ENCODE peak calls at places on chromosome 13, in four cellular contexts. N is Jurkat, Clone E6-1; T is NCI-H1694; B is ACHN. F is an unnamed sample.

GRCh38 chr13:80469841-80470378 is 129.0 kb upstream of the SPRY2 start:
- DNase-seq in N (no peak), T (no peak), B (peak; percentile 2), F (peak; percentile 9)

GRCh38 chr13:37701972-37702371 is 103.4 kb upstream of the POSTN start:
- DNase-seq in N (no peak), T (no peak), B (peak; percentile 94), F (no peak)

GRCh38 chr13:94712812-94713555 is 639 bp upstream of the SOX21 start:
- DNase-seq in N (no peak), T (no peak), B (peak; percentile 45), F (no peak)

GRCh38 chr13:37481858-37482227 is 116.7 kb downstream of the POSTN start:
- DNase-seq in N (no peak), T (no peak), B (no peak), F (no peak)

GRCh38 chr13:25725104-25725503 is 326.7 kb downstream of the SHISA2 start:
- DNase-seq in N (no peak), T (no peak), B (no peak), F (no peak)

GRCh38 chr13:50250403-50250802 is 235.2 kb downstream of the KCNRG start:
- DNase-seq in N (no peak), T (no peak), B (no peak), F (no peak)

GRCh38 chr13:110887955-110888333 is 26.9 kb downstream of the ANKRD10 start:
- DNase-seq in N (no peak), T (no peak), B (no peak), F (no peak)

GRCh38 chr13:95564948-95565347 is 12.4 kb downstream of the CLDN10 start:
- DNase-seq in N (no peak), T (no peak), B (no peak), F (no peak)

GRCh38 chr13:110377178-110378175 is 70.4 kb downstream of the COL4A2 start:
- DNase-seq in N (no peak), T (no peak), B (no peak), F (no peak)

GRCh38 chr13:34942732-34943674 is 933 bp downstream of the NBEA start:
- DNase-seq in N (no peak), T (peak; percentile 17), B (peak; percentile 4), F (no peak)

GRCh38 chr13:111216166-111216960 is 101.3 kb downstream of the ARHGEF7 start:
- DNase-seq in N (no peak), T (peak; percentile 32), B (peak; percentile 35), F (peak; percentile 13)

GRCh38 chr13:98471895-98472294 is 105.0 kb downstream of the STK24 start:
- DNase-seq in N (no peak), T (no peak), B (no peak), F (no peak)

GRCh38 chr13:65540064-65540635 is 1690.0 kb downstream of the PCDH9 start:
- DNase-seq in N (no peak), T (no peak), B (no peak), F (no peak)

GRCh38 chr13:40164137-40164536 is 502.3 kb downstream of the FOXO1 start:
- DNase-seq in N (no peak), T (no peak), B (peak; percentile 56), F (no peak)

GRCh38 chr13:98368019-98368418 is 190.9 kb upstream of the RNF113B start:
- DNase-seq in N (no peak), T (no peak), B (peak; percentile 22), F (no peak)

GRCh38 chr13:112142401-112142930 is 75.5 kb downstream of the SOX1 start:
- DNase-seq in N (no peak), T (no peak), B (no peak), F (no peak)

GRCh38 chr13:77516342-77516789 is 19.1 kb upstream of the SCEL start:
- DNase-seq in N (no peak), T (no peak), B (peak; percentile 51), F (no peak)

GRCh38 chr13:50543767-50544166 is 299.7 kb downstream of the DLEU7 start:
- DNase-seq in N (no peak), T (no peak), B (no peak), F (no peak)

GRCh38 chr13:106473174-106473573 is 62.3 kb downstream of the EFNB2 start:
- DNase-seq in N (no peak), T (no peak), B (no peak), F (no peak)

GRCh38 chr13:101695870-101696516 is 243.5 kb downstream of the ITGBL1 start:
- DNase-seq in N (no peak), T (no peak), B (no peak), F (no peak)

F was measured in SW480.